ENCODE peak calls at places on chromosomes 4 and X, in four cellular contexts. N, M, O and P are unnamed samples.

GRCh38 chrX:135383249-135383648 is 38.5 kb upstream of the SMIM10L2A start:
- DNase-seq in N (no peak), M (no peak), O (no peak), P (no peak)

GRCh38 chr4:8675906-8676305 is 83.3 kb downstream of the CPZ start:
- DNase-seq in N (no peak), M (no peak), O (no peak), P (no peak)

GRCh38 chr4:8600266-8600665 is 7.7 kb downstream of the CPZ start:
- DNase-seq in N (no peak), M (no peak), O (no peak), P (no peak)

GRCh38 chr4:187668683-187669082 is 326.9 kb upstream of the ZFP42 start:
- DNase-seq in N (peak), M (no peak), O (no peak), P (no peak)

GRCh38 chr4:43843501-43843900 is 605.1 kb downstream of the KCTD8 start:
- DNase-seq in N (peak), M (no peak), O (no peak), P (no peak)

GRCh38 chr4:133981327-133981726 is 220.3 kb downstream of the PABPC4L start:
- DNase-seq in N (no peak), M (no peak), O (no peak), P (no peak)

GRCh38 chr4:186820371-186820990 is 96.8 kb upstream of the FAT1 start:
- DNase-seq in N (peak), M (no peak), O (peak), P (no peak)

GRCh38 chrX:39843318-39843717 is 254.4 kb downstream of the BCOR start:
- DNase-seq in N (no peak), M (no peak), O (no peak), P (no peak)

GRCh38 chrX:15674514-15674898 is 9.9 kb upstream of the CLTRN start:
- DNase-seq in N (no peak), M (peak), O (peak), P (peak)

GRCh38 chrX:151889451-151889850 is 23.2 kb upstream of the MAGEA4 start:
- DNase-seq in N (no peak), M (no peak), O (no peak), P (no peak)

GRCh38 chr4:108796173-108796572 is 33.3 kb upstream of the ETNPPL start:
- DNase-seq in N (no peak), M (no peak), O (no peak), P (no peak)

GRCh38 chr4:136283973-136284372 is 1248.3 kb downstream of the PCDH18 start:
- DNase-seq in N (no peak), M (no peak), O (no peak), P (no peak)

GRCh38 chr4:136277741-136278140 is 1254.6 kb downstream of the PCDH18 start:
- DNase-seq in N (peak), M (no peak), O (no peak), P (no peak)

GRCh38 chr4:136281889-136282288 is 1250.4 kb downstream of the PCDH18 start:
- DNase-seq in N (no peak), M (no peak), O (no peak), P (no peak)

GRCh38 chr4:136281307-136281706 is 1251.0 kb downstream of the PCDH18 start:
- DNase-seq in N (no peak), M (no peak), O (no peak), P (no peak)
- H3K27ac ChIP-seq in N (no peak), M (no peak), O (no peak), P (no peak)

GRCh38 chrX:103309860-103310591 is 764 bp downstream of the BEX2 start:
- DNase-seq in N (no peak), M (no peak), O (no peak), P (no peak)
- H3K4me3 ChIP-seq in N (peak), M (peak), O (peak), P (no peak)

DNA sequence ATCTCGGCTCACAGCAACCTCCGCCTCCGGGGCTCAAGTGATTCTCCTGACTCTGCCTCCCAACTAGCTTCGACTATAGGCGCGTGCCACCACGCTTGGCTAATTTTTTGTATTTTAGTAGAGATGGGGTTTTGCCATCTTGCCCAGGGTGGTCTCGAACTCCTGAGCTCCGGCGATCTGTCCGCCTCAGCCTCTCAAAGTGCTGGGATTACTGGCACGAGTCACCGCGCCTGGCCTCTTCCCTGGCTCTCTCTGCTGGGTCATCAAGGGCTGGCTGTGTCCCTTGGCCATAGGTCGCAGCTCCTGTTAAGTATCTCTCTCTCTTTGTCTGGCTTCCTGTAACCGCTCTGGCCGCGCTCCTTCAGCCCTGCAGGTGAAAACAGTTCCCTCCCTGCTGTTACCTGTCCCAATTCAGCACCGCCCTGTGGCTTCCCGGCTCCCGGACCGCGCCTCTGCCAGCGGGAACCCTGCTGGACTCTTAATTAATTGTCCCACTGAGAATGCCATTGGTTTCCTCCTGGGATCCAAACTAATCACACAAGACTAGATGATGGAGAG is 1.3 kb upstream of the RGS12 start:
- DNase-seq in N (no peak), M (no peak), O (no peak), P (no peak)
- H3K27ac ChIP-seq in N (peak), M (peak), O (peak), P (peak)

GRCh38 chr4:35525192-35525978 is 718.9 kb downstream of the ARAP2 start:
- DNase-seq in N (no peak), M (no peak), O (no peak), P (no peak)
- H3K4me3 ChIP-seq in N (no peak), M (no peak), O (no peak), P (no peak)

DNA sequence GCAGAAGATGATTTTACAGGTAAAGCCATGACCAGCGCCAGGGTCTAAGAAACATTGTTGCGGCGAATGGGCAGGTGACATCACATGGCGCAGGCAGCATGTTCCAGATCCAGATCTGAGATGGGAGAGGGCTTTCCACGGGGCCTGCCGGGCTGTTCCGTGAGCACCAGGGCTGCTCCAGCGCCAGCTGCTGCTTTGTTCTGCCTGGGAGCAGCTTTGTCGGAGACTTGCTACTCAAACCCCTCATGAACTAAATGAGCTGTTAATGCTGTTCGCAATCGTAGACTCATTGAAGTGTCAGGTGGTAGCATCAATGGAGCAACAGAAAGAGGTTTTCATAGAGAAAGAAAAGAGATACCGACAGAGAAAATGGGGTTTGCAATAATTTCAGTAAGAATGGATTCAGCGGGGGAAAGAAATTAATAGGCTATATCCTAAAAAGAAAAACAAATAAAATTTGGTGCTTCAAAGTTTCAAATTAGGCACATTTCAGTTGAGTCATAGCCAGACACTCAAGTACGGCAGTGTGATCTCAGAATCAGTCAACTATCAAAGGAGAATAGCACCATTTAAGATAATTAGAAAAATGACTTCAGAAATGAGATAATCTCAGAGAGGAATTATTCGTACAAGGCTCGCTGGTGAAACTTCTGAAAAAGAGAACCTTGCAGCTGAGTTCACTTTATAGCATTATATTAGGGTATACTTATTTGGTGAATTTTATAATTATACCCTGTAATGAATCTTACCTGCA is 23.9 kb downstream of the SORBS2 start:
- DNase-seq in N (no peak), M (no peak), O (no peak), P (no peak)
- H3K27ac ChIP-seq in N (no peak), M (no peak), O (no peak), P (no peak)

GRCh38 chr4:5100336-5100735 is 49.1 kb downstream of the STK32B start:
- DNase-seq in N (no peak), M (no peak), O (no peak), P (no peak)

GRCh38 chr4:5101571-5101970 is 50.3 kb downstream of the STK32B start:
- DNase-seq in N (no peak), M (no peak), O (no peak), P (no peak)

DNA sequence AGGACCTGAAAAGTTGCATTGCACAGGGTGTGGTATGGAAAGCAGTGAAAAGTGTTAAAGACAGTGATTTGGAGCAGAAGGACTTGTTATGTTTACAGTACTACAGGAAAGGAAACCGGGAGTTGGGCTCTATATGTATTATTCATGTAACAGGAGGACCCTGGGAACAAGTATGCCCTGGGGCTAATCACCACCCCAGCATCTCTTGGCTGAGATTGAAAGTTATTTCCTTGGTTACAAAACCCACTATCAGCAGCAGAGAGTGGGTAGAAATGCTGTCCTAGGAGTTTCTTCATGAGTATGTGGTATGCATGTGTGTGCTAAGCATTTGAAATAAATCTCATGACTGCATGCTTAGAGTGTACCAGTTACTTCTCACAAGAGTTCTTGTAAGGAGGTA is 46.9 kb downstream of the STK32B start:
- DNase-seq in N (no peak), M (no peak), O (no peak), P (no peak)
- H3K4me3 ChIP-seq in N (no peak), M (no peak), O (no peak), P (no peak)

GRCh38 chr4:78829296-78829695 is 53.1 kb downstream of the BMP2K start:
- DNase-seq in N (peak), M (no peak), O (no peak), P (no peak)
- H3K27ac ChIP-seq in N (no peak), M (no peak), O (no peak), P (no peak)

GRCh38 chr4:164931551-164932324 is 45.7 kb downstream of the TRIM61 start:
- DNase-seq in N (no peak), M (no peak), O (no peak), P (no peak)
- H3K4me3 ChIP-seq in N (no peak), M (no peak), O (no peak), P (no peak)

GRCh38 chr4:26140150-26140898 is 180.5 kb upstream of the RBPJ start:
- DNase-seq in N (peak), M (no peak), O (no peak), P (no peak)

GRCh38 chr4:26141916-26142638 is 178.7 kb upstream of the RBPJ start:
- DNase-seq in N (peak), M (no peak), O (peak), P (no peak)

GRCh38 chr4:26144526-26145167 is 176.2 kb upstream of the RBPJ start:
- DNase-seq in N (peak), M (no peak), O (no peak), P (no peak)

GRCh38 chr4:26139310-26139924 is 181.4 kb upstream of the RBPJ start:
- DNase-seq in N (no peak), M (no peak), O (no peak), P (no peak)

GRCh38 chr4:26141101-26141830 is 179.5 kb upstream of the RBPJ start:
- DNase-seq in N (no peak), M (no peak), O (peak), P (no peak)
- H3K27ac ChIP-seq in N (peak), M (no peak), O (no peak), P (no peak)